ENCODE peak calls at places on chromosomes 16 and 17, in five cellular contexts. H is stomach; W is CD4-positive, alpha-beta T cell; K is M059J; P is EH. J is an unnamed sample.
A peak's percentile ranks its signal among the peaks of the same experiment; 100 is the strongest.

GRCh38 chr16:84879569-84880487 is 60.0 kb downstream of the CRISPLD2 start:
- DNase-seq in H (peak; percentile 49), W (no peak), K (peak; percentile 94), P (no peak), J (peak; percentile 68)

GRCh38 chr16:30009990-30010816 is 624 bp downstream of the DOC2A start:
- DNase-seq in H (no peak), W (no peak), K (no peak), P (no peak), J (no peak)

GRCh38 chr17:70355185-70355584 is 185.9 kb downstream of the KCNJ2 start:
- DNase-seq in H (no peak), W (no peak), K (no peak), P (no peak), J (peak; percentile 16)

GRCh38 chr17:82690786-82691489 is 7.6 kb downstream of the RAB40B start:
- DNase-seq in H (no peak), W (no peak), K (no peak), P (no peak), J (no peak)

GRCh38 chr17:81885869-81886548 is 5.4 kb downstream of the ALYREF start:
- DNase-seq in H (no peak), W (no peak), K (peak; percentile 94), P (peak; percentile 70), J (peak; percentile 78)

GRCh38 chr16:12417051-12417818 is 386.5 kb downstream of the CPPED1 start:
- DNase-seq in H (no peak), W (no peak), K (no peak), P (no peak), J (no peak)

GRCh38 chr16:73125860-73126259 is 77.9 kb upstream of the ZFHX3 start:
- DNase-seq in H (no peak), W (no peak), K (peak; percentile 62), P (peak; percentile 82), J (peak; percentile 47)

GRCh38 chr16:68309798-68310197 is 948 bp downstream of the SLC7A6OS start:
- DNase-seq in H (no peak), W (no peak), K (no peak), P (no peak), J (no peak)

GRCh38 chr16:72884573-72884972 is 163.4 kb downstream of the ZFHX3 start:
- DNase-seq in H (no peak), W (no peak), K (no peak), P (no peak), J (no peak)

GRCh38 chr16:69324013-69324531 is 6.3 kb downstream of the PDF start:
- DNase-seq in H (peak; percentile 76), W (no peak), K (peak; percentile 42), P (peak; percentile 54), J (no peak)

GRCh38 chr17:45018514-45019176 is 32.8 kb downstream of the DCAKD start:
- DNase-seq in H (no peak), W (no peak), K (peak; percentile 15), P (peak; percentile 25), J (peak; percentile 45)

GRCh38 chr17:50447870-50448573 is 20.7 kb downstream of the CHAD start:
- DNase-seq in H (no peak), W (no peak), K (no peak), P (no peak), J (no peak)

J was measured in ELR.